ENCODE peak calls at places on chromosome 9, in five cellular contexts. G is GM06990, L is transverse colon, M is fibroblast of mammary gland, C is sigmoid colon. J is an unnamed sample.

GRCh38 chr9:99134893-99135341 is 30.0 kb downstream of the TGFBR1 start:
- DNase-seq in G (peak), C (no peak), M (peak), L (no peak), J (no peak)

GRCh38 chr9:99873531-99873930 is 32.9 kb upstream of the STX17 start:
- DNase-seq in C (no peak), G (no peak), M (peak), L (no peak), J (no peak)

GRCh38 chr9:97557606-97558095 is 56.2 kb downstream of the TMOD1 start:
- DNase-seq in C (peak), L (peak), G (no peak), M (no peak), J (peak)

GRCh38 chr9:77218612-77219011 is 41.3 kb downstream of the VPS13A start:
- DNase-seq in C (no peak), M (peak), L (no peak), G (no peak), J (no peak)

GRCh38 chr9:84866402-84866801 is 196.9 kb downstream of the NTRK2 start:
- DNase-seq in C (no peak), L (no peak), M (no peak), G (no peak), J (no peak)

GRCh38 chr9:12266758-12267157 is 426.4 kb upstream of the TYRP1 start:
- DNase-seq in C (no peak), L (no peak), M (no peak), G (no peak), J (no peak)

GRCh38 chr9:13589044-13589737 is 309.7 kb upstream of the MPDZ start:
- DNase-seq in C (no peak), G (no peak), M (no peak), L (no peak), J (no peak)

GRCh38 chr9:95876595-95876994 is 1.1 kb downstream of the ERCC6L2 start:
- DNase-seq in G (no peak), C (no peak), M (peak), L (no peak), J (no peak)

GRCh38 chr9:136011376-136011702 is 50.2 kb upstream of the UBAC1 start:
- DNase-seq in L (no peak), C (peak), M (no peak), G (no peak), J (no peak)

GRCh38 chr9:86185872-86186271 is 73.6 kb downstream of the C9orf153 start:
- DNase-seq in M (peak), C (no peak), L (no peak), G (no peak), J (no peak)

GRCh38 chr9:95516736-95517558 is at the start of gene PTCH1:
- DNase-seq in G (no peak), L (peak), C (peak), M (peak), J (peak)

DNA sequence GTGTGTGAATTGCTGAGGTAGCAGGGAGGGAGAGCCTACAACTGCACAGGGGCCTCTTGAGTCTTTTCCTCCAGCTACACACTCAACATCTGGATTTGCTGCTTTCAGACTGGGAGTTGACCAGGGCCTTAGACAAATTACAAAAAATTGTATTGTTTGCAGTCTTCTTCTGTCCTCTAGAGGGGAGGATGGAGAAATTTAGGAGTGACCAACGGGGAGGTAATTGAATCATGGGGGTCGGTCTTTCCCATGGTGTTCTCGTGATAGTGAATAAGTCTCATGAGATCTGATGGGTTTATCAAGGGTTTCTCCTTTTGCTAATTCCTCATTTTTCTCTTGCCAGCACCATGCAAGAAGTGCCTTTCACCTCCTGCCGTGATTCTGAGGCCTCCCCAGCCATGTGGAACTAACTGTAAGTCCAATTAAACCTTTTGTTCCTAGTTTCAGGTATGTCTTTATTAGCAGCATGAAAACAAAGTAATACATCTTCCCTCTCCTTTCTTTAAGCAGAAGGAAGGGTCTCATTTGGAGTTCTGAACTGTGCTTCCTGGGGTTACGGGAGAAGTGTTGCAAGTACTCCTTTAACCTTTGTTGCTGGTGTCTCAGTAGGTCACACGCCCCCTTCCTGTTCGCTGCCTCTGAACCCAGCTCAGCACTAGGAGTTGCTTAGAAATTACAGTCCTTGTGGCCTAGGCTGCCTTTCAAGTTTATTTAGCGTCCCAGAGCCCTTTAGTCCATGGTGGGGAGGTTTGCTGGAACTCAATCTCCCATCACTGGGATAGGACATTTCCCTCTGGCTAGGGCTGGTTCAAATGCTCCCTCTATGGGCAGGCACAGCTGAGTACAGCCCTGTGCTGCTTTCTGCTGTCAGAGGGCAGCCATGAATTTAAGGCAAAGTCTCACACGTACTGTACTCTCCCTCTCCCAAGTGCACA is 4.4 kb downstream of the IFNA8 start:
- DNase-seq in L (no peak), G (no peak), C (no peak), M (no peak), J (no peak)
- TF ChIP-seq CTCF in L (peak), G (peak), C (no peak), M (peak), J (no peak)

GRCh38 chr9:125536184-125537152 is 170.5 kb downstream of the MAPKAP1 start:
- DNase-seq in C (no peak), G (no peak), L (no peak), M (no peak), J (no peak)
- H3K4me3 ChIP-seq in C (no peak), G (no peak), L (no peak), M (no peak), J (no peak)

DNA sequence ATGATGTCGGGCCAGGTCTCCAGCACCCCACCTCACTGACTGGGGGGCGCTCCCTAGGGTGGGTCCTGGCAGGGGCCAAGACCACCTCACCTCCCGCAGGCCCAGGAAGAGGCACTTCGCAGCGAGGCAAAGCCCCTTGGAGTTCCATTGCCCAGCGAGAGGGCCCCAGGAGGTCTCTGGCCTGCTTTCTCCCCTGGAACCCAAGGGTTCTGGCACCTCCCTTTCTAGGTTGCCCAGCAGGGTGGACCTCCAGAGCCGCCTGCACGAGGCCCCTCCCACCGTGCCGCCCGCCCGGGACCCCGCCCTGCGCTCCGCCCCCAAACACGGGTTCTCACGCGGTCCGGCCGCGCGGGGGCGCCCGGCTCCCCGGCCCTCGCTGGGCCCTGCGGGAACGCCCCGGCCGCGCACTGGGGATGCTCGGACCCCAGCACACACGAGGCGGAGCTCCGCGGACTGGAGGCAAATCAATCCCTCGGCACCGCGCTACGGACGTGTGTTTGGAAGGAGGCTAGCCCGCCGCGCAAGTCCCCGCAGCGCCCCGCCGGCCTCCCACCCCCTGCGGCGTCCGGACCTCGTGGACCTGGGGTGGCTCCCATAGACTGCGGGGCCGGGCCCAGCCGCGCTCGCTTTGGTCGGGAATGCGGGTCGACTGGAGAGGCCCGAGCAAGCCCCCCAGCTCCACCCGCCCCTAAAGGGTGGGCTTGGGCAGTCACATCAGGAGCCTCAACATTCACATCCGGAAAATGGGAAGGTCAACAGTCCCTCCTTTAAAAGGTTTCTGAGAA is 99.5 kb upstream of the LMX1B start:
- DNase-seq in L (peak), C (peak), G (peak), M (peak), J (peak)
- TF ChIP-seq CTCF in L (no peak), C (no peak), G (peak), M (no peak), J (no peak)

GRCh38 chr9:69675563-69675962 is 3.4 kb upstream of the APBA1 start:
- DNase-seq in G (no peak), C (no peak), L (no peak), M (no peak), J (no peak)

GRCh38 chr9:69674112-69674511 is 1.9 kb upstream of the APBA1 start:
- DNase-seq in L (no peak), M (peak), G (no peak), C (no peak), J (no peak)

GRCh38 chr9:69672828-69673640 is 863 bp upstream of the APBA1 start:
- DNase-seq in C (peak), L (peak), G (peak), M (peak), J (peak)

GRCh38 chr9:69671904-69672827 is at the start of gene APBA1:
- DNase-seq in C (peak), G (peak), M (peak), L (peak), J (peak)

DNA sequence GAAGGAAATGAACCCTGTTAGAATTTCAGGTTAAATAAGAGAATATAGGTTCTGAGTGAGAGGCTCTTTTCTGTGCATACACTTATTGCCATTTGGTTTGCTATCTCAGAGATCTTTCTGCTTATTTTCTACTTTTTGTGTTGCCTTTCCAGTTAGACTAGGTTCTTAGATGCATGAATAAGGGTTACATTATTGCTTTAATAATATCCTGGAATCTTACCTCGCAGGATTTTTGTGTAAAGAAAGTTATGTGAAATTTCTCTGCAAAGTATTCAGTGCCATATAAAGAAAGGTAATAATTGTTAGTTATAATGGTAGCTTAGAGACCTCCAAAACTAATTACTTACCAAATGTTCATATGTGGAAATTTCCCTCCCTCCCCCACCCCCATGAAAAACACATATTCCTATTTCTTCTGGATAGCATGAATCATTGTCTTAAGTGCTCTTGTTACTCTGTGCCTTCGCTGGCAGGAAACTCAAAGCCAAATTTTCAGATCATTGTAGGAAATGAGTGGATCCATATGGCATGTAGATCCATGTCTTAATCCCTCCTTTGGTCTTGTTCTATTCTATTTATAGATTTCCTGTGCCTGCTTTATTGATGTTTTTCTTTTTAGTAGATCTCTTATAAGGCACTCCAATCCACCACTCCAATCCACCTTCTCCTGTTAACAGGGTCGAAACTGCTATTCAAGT is 2.7 kb upstream of the APBA1 start:
- DNase-seq in G (no peak), C (no peak), L (no peak), M (peak), J (no peak)
- H3K4me3 ChIP-seq in G (no peak), C (no peak), L (no peak), M (no peak), J (no peak)

DNA sequence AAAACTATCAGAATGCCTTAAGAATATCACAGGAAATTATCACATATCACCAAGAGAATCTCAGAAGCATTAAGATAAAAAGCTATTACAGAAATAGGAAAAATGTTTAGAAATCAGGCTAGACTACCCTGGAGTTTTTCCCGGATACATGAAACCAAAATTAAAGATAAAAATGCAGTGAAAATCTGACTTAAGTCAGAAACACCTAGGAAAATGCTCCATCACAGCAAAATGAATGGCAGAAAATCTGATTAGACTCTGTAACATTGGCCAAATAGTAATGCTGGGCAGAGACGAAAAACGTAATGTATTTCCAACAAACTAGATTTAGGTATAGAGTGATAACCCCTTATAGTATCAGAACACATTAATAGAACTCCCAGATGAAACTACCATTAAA is 1626.7 kb upstream of the C9orf72 start:
- DNase-seq in G (no peak), M (no peak), C (no peak), L (no peak), J (no peak)
- TF ChIP-seq CTCF in G (no peak), M (no peak), C (no peak), L (no peak), J (no peak)

GRCh38 chr9:78713746-78714405 is 417.0 kb downstream of the PSAT1 start:
- DNase-seq in C (no peak), M (peak), L (no peak), G (no peak), J (no peak)
- H3K4me3 ChIP-seq in C (no peak), M (no peak), L (no peak), G (no peak), J (no peak)

GRCh38 chr9:131528186-131528585 is 2.9 kb downstream of the UCK1 start:
- DNase-seq in G (no peak), L (no peak), M (no peak), C (no peak), J (no peak)

GRCh38 chr9:131528886-131529505 is 2.1 kb downstream of the UCK1 start:
- DNase-seq in L (no peak), G (no peak), M (no peak), C (peak), J (no peak)

GRCh38 chr9:131530930-131531832 is at the start of gene UCK1:
- DNase-seq in C (peak), M (peak), L (peak), G (peak), J (peak)

GRCh38 chr9:131529597-131530545 is 1.2 kb downstream of the UCK1 start:
- DNase-seq in C (peak), L (no peak), M (no peak), G (no peak), J (no peak)

GRCh38 chr9:131530546-131530929 is 525 bp downstream of the UCK1 start:
- DNase-seq in G (no peak), L (peak), M (peak), C (peak), J (peak)
- TF ChIP-seq CTCF in G (peak), L (peak), M (no peak), C (no peak), J (peak)

GRCh38 chr9:131735238-131736181 is 4.4 kb downstream of the RAPGEF1 start:
- DNase-seq in G (no peak), C (no peak), M (peak), L (peak), J (no peak)
- H3K4me3 ChIP-seq in G (peak), C (no peak), M (no peak), L (no peak), J (no peak)

GRCh38 chr9:33177633-33178032 is 10.5 kb upstream of the B4GALT1 start:
- DNase-seq in C (no peak), L (no peak), M (no peak), G (no peak), J (no peak)

GRCh38 chr9:33175633-33176325 is 8.6 kb upstream of the B4GALT1 start:
- DNase-seq in M (no peak), L (no peak), C (no peak), G (no peak), J (no peak)

GRCh38 chr9:33180526-33181184 is 13.5 kb upstream of the B4GALT1 start:
- DNase-seq in G (no peak), C (no peak), L (no peak), M (peak), J (no peak)

GRCh38 chr9:33184947-33185346 is 17.8 kb upstream of the B4GALT1 start:
- DNase-seq in M (peak), G (no peak), C (no peak), L (no peak), J (no peak)

DNA sequence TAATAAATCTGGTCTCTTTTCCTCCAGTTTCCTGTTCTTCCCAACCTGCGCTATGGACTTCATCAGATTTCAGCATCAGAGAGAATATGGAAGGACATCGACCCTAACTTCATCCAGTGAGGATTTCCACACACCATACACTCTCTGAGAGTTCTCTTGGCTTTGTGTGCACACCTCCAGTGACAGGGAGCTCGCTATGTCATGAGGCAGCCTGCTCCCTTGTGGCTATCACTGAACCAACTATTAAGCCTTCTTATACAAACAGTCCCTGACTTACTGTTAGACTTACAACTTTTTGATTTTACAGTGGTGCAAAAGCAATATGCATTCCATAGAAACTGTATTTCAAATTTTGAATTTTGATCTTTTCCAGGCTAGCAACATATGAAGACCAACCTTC is 12.2 kb upstream of the B4GALT1 start:
- DNase-seq in M (no peak), C (no peak), G (no peak), L (no peak), J (no peak)
- TF ChIP-seq CTCF in M (no peak), C (no peak), G (no peak), L (no peak), J (no peak)